ENCODE peak calls at places on chromosomes 7 and 10, in eight cellular contexts. J is activated CD4-positive, alpha-beta T cell treated with anti-CD3 and anti-CD28 coated beads, Interleukin-2, amount 50 U/mL, for 1 hour; I is NAMALWA; V is stimulated activated CD8-positive, alpha-beta memory T cell treated with anti-CD3 and anti-CD28 coated beads, Interleukin-12 subunit alpha, Interleukin-12 subunit beta, amount 100 ng/mL, for 1 hour; R is NCI-H1417 treated with DMSO at 0.1 percent for 48 hours; K is frontal cortex; F is small intestine; U is caudate nucleus. H is an unnamed sample.
A peak's percentile ranks its signal among the peaks of the same experiment; 100 is the strongest.

GRCh38 chr10:129713659-129714265 is 246.7 kb downstream of the MGMT start:
- DNase-seq in R (no peak), U (no peak), K (no peak), F (no peak), V (no peak), J (no peak), I (no peak), H (no peak)

GRCh38 chr10:102782698-102783540 is 39.2 kb downstream of the WBP1L start:
- DNase-seq in R (no peak), U (no peak), F (no peak), J (no peak), I (no peak), V (no peak), K (no peak), H (no peak)

GRCh38 chr7:79293655-79294142 is 159.8 kb downstream of the MAGI2 start:
- DNase-seq in V (no peak), K (no peak), F (no peak), R (no peak), I (no peak), U (no peak), J (no peak), H (no peak)

GRCh38 chr7:133364959-133365680 is 112.2 kb downstream of the EXOC4 start:
- DNase-seq in U (no peak), J (no peak), F (no peak), K (no peak), I (no peak), V (no peak), R (no peak), H (no peak)

GRCh38 chr7:65475734-65476319 is 102.2 kb downstream of the ZNF92 start:
- DNase-seq in F (peak; percentile 13), V (peak; percentile 15), U (no peak), I (peak; percentile 94), K (no peak), J (no peak), R (no peak), H (no peak)

GRCh38 chr10:77919713-77920108 is 6.8 kb downstream of the DLG5 start:
- DNase-seq in F (no peak), I (no peak), K (no peak), J (no peak), R (no peak), V (no peak), U (no peak), H (no peak)

GRCh38 chr10:66827353-66827752 is 98.5 kb upstream of the LRRTM3 start:
- DNase-seq in F (no peak), I (no peak), V (no peak), R (no peak), J (no peak), U (no peak), K (no peak), H (no peak)

GRCh38 chr7:29265208-29265923 is 70.8 kb downstream of the CHN2 start:
- DNase-seq in I (no peak), V (no peak), R (no peak), K (no peak), F (peak; percentile 60), J (no peak), U (no peak), H (no peak)

GRCh38 chr10:14128519-14128918 is 202.2 kb downstream of the FRMD4A start:
- DNase-seq in F (no peak), J (no peak), K (no peak), R (no peak), U (no peak), I (no peak), V (no peak), H (no peak)

GRCh38 chr10:70462349-70462984 is 16.1 kb upstream of the PALD1 start:
- DNase-seq in K (peak; percentile 72), F (no peak), U (peak; percentile 71), V (no peak), R (no peak), J (no peak), I (no peak), H (no peak)

GRCh38 chr10:114684085-114684821 is 26.2 kb upstream of the ABLIM1 start:
- DNase-seq in K (no peak), I (no peak), J (no peak), U (peak; percentile 28), F (peak; percentile 71), R (no peak), V (no peak), H (no peak)

GRCh38 chr10:132464256-132465192 is 67.5 kb downstream of the PWWP2B start:
- DNase-seq in U (peak; percentile 75), R (no peak), F (no peak), J (no peak), V (no peak), I (no peak), K (peak; percentile 80), H (no peak)

GRCh38 chr10:12482586-12482985 is 133.2 kb downstream of the CAMK1D start:
- DNase-seq in U (no peak), V (no peak), R (no peak), I (peak; percentile 50), J (no peak), F (no peak), K (no peak), H (no peak)

GRCh38 chr10:13346280-13346819 is 1.7 kb downstream of the SEPHS1 start:
- DNase-seq in K (peak; percentile 27), F (peak; percentile 14), U (no peak), I (no peak), J (no peak), R (no peak), V (no peak), H (no peak)

GRCh38 chr7:126768836-126769235 is 483.9 kb downstream of the GRM8 start:
- DNase-seq in J (no peak), I (no peak), U (no peak), R (no peak), K (no peak), F (no peak), V (no peak), H (no peak)

GRCh38 chr7:151008143-151008510 is 16.2 kb downstream of the ATG9B start:
- DNase-seq in R (no peak), J (no peak), U (no peak), F (no peak), V (no peak), I (no peak), K (no peak), H (no peak)

GRCh38 chr7:94005753-94006152 is 1.6 kb upstream of the BET1 start:
- DNase-seq in F (no peak), V (no peak), I (no peak), K (no peak), R (no peak), J (no peak), U (no peak), H (no peak)

GRCh38 chr7:158283016-158283974 is 304.3 kb downstream of the PTPRN2 start:
- DNase-seq in K (no peak), I (no peak), V (no peak), J (no peak), R (no peak), U (no peak), F (no peak), H (no peak)

GRCh38 chr10:102918817-102919236 is 733 bp downstream of the CNNM2 start:
- DNase-seq in J (peak; percentile 28), F (peak; percentile 10), U (no peak), K (peak; percentile 31), V (no peak), R (no peak), I (no peak), H (peak; percentile 15)

GRCh38 chr7:6636741-6637543 is at the start of gene ZNF316:
- DNase-seq in U (no peak), K (peak; percentile 100), V (peak; percentile 32), I (peak; percentile 64), R (no peak), J (peak; percentile 43), F (peak; percentile 40), H (peak; percentile 52)

GRCh38 chr7:159154243-159154642 is 9.6 kb upstream of the VIPR2 start:
- DNase-seq in K (no peak), F (no peak), V (no peak), J (no peak), R (no peak), U (no peak), I (no peak), H (no peak)

GRCh38 chr7:74101061-74101681 is 17.6 kb downstream of the LIMK1 start:
- DNase-seq in U (no peak), K (no peak), I (peak; percentile 100), R (no peak), F (no peak), V (no peak), J (no peak), H (no peak)

H was measured in activated T-helper 9 cell treated with anti-CD3 and anti-CD28 coated beads, Interleukin-2, amount 50 U/mL, for 16 hours.